ENCODE peak calls at places on chromosomes 3 and 15, in seven cellular contexts. One of them, this sample, is unnamed.

GRCh38 chr3:184345678-184346144 is 8.3 kb downstream of the FAM131A start:
- DNase-seq in IMR-90: peak
- DNase-seq in tibial nerve: no peak
- DNase-seq in vagina: no peak
- DNase-seq in breast epithelium: peak
- DNase-seq in heart left ventricle: peak
- DNase-seq in esophagus squamous epithelium: no peak
- DNase-seq in this sample: peak

GRCh38 chr3:127613406-127613805 is 15.2 kb downstream of the MCM2 start:
- DNase-seq in heart left ventricle: no peak
- DNase-seq in vagina: no peak
- DNase-seq in IMR-90: no peak
- DNase-seq in tibial nerve: no peak
- DNase-seq in esophagus squamous epithelium: no peak
- DNase-seq in breast epithelium: no peak
- DNase-seq in this sample: no peak

GRCh38 chr15:56917652-56918045 is 795 bp upstream of the TCF12 start:
- DNase-seq in vagina: no peak
- DNase-seq in esophagus squamous epithelium: no peak
- DNase-seq in breast epithelium: no peak
- DNase-seq in heart left ventricle: peak
- DNase-seq in IMR-90: no peak
- DNase-seq in tibial nerve: no peak
- DNase-seq in this sample: no peak

GRCh38 chr15:59237119-59237853 is 30.6 kb downstream of the LDHAL6B start:
- DNase-seq in vagina: no peak
- DNase-seq in tibial nerve: no peak
- DNase-seq in breast epithelium: no peak
- DNase-seq in heart left ventricle: no peak
- DNase-seq in esophagus squamous epithelium: no peak
- DNase-seq in IMR-90: no peak
- DNase-seq in this sample: no peak

GRCh38 chr3:127391436-127392145 is 103.7 kb upstream of the PRR20G start:
- DNase-seq in IMR-90: no peak
- DNase-seq in tibial nerve: no peak
- DNase-seq in vagina: no peak
- DNase-seq in esophagus squamous epithelium: no peak
- DNase-seq in heart left ventricle: no peak
- DNase-seq in breast epithelium: no peak
- DNase-seq in this sample: no peak

GRCh38 chr3:29282431-29283296 is 1.8 kb downstream of the RBMS3 start:
- DNase-seq in heart left ventricle: no peak
- DNase-seq in breast epithelium: no peak
- DNase-seq in IMR-90: peak
- DNase-seq in vagina: no peak
- DNase-seq in esophagus squamous epithelium: no peak
- DNase-seq in tibial nerve: no peak
- DNase-seq in this sample: no peak

GRCh38 chr3:88984266-88984665 is 123.2 kb upstream of the EPHA3 start:
- DNase-seq in IMR-90: no peak
- DNase-seq in vagina: no peak
- DNase-seq in esophagus squamous epithelium: no peak
- DNase-seq in tibial nerve: no peak
- DNase-seq in breast epithelium: no peak
- DNase-seq in heart left ventricle: no peak
- DNase-seq in this sample: no peak

GRCh38 chr3:83321457-83321856 is 1560.0 kb upstream of the GBE1 start:
- DNase-seq in breast epithelium: no peak
- DNase-seq in tibial nerve: no peak
- DNase-seq in esophagus squamous epithelium: no peak
- DNase-seq in IMR-90: no peak
- DNase-seq in heart left ventricle: no peak
- DNase-seq in vagina: no peak
- DNase-seq in this sample: no peak

GRCh38 chr15:86336051-86336788 is 256.5 kb downstream of the AGBL1 start:
- DNase-seq in IMR-90: no peak
- DNase-seq in tibial nerve: no peak
- DNase-seq in vagina: no peak
- DNase-seq in esophagus squamous epithelium: no peak
- DNase-seq in breast epithelium: no peak
- DNase-seq in heart left ventricle: no peak
- DNase-seq in this sample: no peak

GRCh38 chr15:29034151-29034550 is 148.4 kb downstream of the APBA2 start:
- DNase-seq in tibial nerve: no peak
- DNase-seq in heart left ventricle: no peak
- DNase-seq in vagina: no peak
- DNase-seq in breast epithelium: no peak
- DNase-seq in esophagus squamous epithelium: no peak
- DNase-seq in IMR-90: peak
- DNase-seq in this sample: no peak

GRCh38 chr3:24496529-24497482 is 2.2 kb upstream of the THRB start:
- DNase-seq in breast epithelium: no peak
- DNase-seq in tibial nerve: peak
- DNase-seq in esophagus squamous epithelium: no peak
- DNase-seq in vagina: no peak
- DNase-seq in heart left ventricle: peak
- DNase-seq in IMR-90: peak
- DNase-seq in this sample: no peak

GRCh38 chr3:24494616-24495333 is at the start of gene THRB:
- DNase-seq in heart left ventricle: peak
- DNase-seq in esophagus squamous epithelium: no peak
- DNase-seq in IMR-90: no peak
- DNase-seq in vagina: no peak
- DNase-seq in breast epithelium: peak
- DNase-seq in tibial nerve: peak
- DNase-seq in this sample: peak

GRCh38 chr3:24492971-24493551 is 1.6 kb downstream of the THRB start:
- DNase-seq in breast epithelium: no peak
- DNase-seq in IMR-90: no peak
- DNase-seq in esophagus squamous epithelium: no peak
- DNase-seq in heart left ventricle: no peak
- DNase-seq in vagina: no peak
- DNase-seq in tibial nerve: no peak
- DNase-seq in this sample: no peak

GRCh38 chr3:24495334-24495994 is 814 bp upstream of the THRB start:
- DNase-seq in vagina: no peak
- DNase-seq in esophagus squamous epithelium: no peak
- DNase-seq in breast epithelium: peak
- DNase-seq in tibial nerve: peak
- DNase-seq in IMR-90: no peak
- DNase-seq in heart left ventricle: peak
- DNase-seq in this sample: peak

GRCh38 chr3:24493951-24494615 is 567 bp downstream of the THRB start:
- DNase-seq in esophagus squamous epithelium: no peak
- DNase-seq in breast epithelium: peak
- DNase-seq in heart left ventricle: peak
- DNase-seq in vagina: no peak
- DNase-seq in tibial nerve: peak
- DNase-seq in IMR-90: no peak
- DNase-seq in this sample: peak
- TF ChIP-seq POLR2A in esophagus squamous epithelium: no peak
- TF ChIP-seq POLR2A in breast epithelium: no peak
- TF ChIP-seq POLR2A in heart left ventricle: no peak
- TF ChIP-seq POLR2A in vagina: no peak
- TF ChIP-seq POLR2A in tibial nerve: peak
- TF ChIP-seq POLR2A in IMR-90: no peak
- TF ChIP-seq POLR2A in this sample: no peak

GRCh38 chr3:167992384-167992783 is 103.3 kb downstream of the GOLIM4 start:
- DNase-seq in breast epithelium: no peak
- DNase-seq in tibial nerve: no peak
- DNase-seq in vagina: no peak
- DNase-seq in heart left ventricle: no peak
- DNase-seq in esophagus squamous epithelium: no peak
- DNase-seq in IMR-90: no peak
- DNase-seq in this sample: no peak

GRCh38 chr3:167991213-167991612 is 104.5 kb downstream of the GOLIM4 start:
- DNase-seq in breast epithelium: no peak
- DNase-seq in vagina: no peak
- DNase-seq in tibial nerve: no peak
- DNase-seq in heart left ventricle: no peak
- DNase-seq in esophagus squamous epithelium: no peak
- DNase-seq in IMR-90: no peak
- DNase-seq in this sample: no peak

GRCh38 chr3:168001244-168001643 is 94.5 kb downstream of the GOLIM4 start:
- DNase-seq in tibial nerve: no peak
- DNase-seq in vagina: no peak
- DNase-seq in heart left ventricle: no peak
- DNase-seq in esophagus squamous epithelium: no peak
- DNase-seq in IMR-90: no peak
- DNase-seq in breast epithelium: no peak
- DNase-seq in this sample: no peak

DNA sequence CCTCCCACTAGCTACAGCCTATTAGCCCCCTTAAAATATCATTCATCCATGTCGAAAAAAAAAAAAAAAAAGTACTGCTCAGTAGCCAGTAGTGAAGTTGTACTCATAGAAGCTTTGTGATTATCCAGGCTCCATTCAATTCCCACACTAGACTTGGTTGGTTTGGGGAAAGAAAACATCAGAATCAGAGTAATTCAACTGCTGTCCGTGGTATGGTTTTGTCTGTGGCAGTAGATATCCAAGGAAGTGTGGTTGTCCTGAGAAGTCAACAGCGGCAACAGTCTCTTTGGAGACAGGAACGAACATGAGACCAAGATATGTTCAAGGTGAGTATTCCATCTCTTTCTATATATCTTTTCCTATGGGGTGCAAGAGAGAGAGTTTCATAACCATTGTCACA is 99.2 kb downstream of the GOLIM4 start:
- DNase-seq in esophagus squamous epithelium: no peak
- DNase-seq in tibial nerve: no peak
- DNase-seq in IMR-90: no peak
- DNase-seq in heart left ventricle: no peak
- DNase-seq in vagina: no peak
- DNase-seq in breast epithelium: no peak
- DNase-seq in this sample: no peak
- TF ChIP-seq POLR2A in esophagus squamous epithelium: no peak
- TF ChIP-seq POLR2A in tibial nerve: no peak
- TF ChIP-seq POLR2A in IMR-90: no peak
- TF ChIP-seq POLR2A in heart left ventricle: no peak
- TF ChIP-seq POLR2A in vagina: no peak
- TF ChIP-seq POLR2A in breast epithelium: no peak
- TF ChIP-seq POLR2A in this sample: no peak

DNA sequence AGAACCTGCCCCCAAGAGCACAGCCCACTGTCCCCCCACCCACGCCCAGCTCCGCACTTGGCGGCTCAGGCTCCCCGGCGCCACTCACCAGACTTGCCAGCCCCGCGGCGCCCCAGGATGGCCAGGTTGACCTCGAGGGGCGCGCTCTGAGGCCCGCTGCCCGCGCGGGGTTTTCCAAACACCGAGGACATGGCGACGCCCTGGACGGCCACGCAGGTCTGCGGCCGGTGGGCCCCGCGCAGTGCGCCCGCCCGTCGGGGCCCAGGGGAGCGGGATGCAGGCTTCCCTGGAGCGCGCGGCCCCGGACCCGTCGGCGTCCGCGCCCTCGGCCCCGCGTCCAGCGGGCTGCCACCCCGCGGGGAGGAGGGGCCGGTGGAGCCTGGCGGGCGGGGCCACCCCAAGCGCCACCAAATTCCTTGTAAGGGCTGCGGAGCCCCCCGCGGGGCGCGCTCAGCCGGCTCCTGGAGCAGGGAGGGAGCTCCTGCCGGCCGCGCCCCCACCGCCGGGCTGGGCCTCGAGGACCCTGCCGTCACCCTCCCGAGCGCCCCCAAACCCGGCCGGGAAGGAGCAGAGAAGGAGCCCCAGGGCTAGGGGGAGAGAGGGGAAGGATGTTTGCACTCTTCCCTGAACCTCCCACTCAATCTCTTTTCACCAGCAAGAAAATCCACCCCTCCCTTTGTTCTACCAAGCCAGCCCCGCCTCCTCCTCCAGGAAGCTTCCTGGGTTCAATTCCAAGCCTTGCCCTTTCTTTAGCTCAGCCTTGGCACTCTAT is at the start of gene RASL12:
- DNase-seq in breast epithelium: no peak
- DNase-seq in vagina: no peak
- DNase-seq in tibial nerve: no peak
- DNase-seq in esophagus squamous epithelium: no peak
- DNase-seq in heart left ventricle: no peak
- DNase-seq in IMR-90: no peak
- DNase-seq in this sample: no peak
- TF ChIP-seq POLR2A in breast epithelium: no peak
- TF ChIP-seq POLR2A in vagina: no peak
- TF ChIP-seq POLR2A in tibial nerve: peak
- TF ChIP-seq POLR2A in esophagus squamous epithelium: no peak
- TF ChIP-seq POLR2A in heart left ventricle: peak
- TF ChIP-seq POLR2A in IMR-90: no peak
- TF ChIP-seq POLR2A in this sample: no peak

GRCh38 chr15:100849021-100849831 is 30.4 kb upstream of the ALDH1A3 start:
- DNase-seq in esophagus squamous epithelium: no peak
- DNase-seq in IMR-90: peak
- DNase-seq in heart left ventricle: no peak
- DNase-seq in breast epithelium: peak
- DNase-seq in tibial nerve: no peak
- DNase-seq in vagina: no peak
- DNase-seq in this sample: peak
- TF ChIP-seq POLR2A in esophagus squamous epithelium: no peak
- TF ChIP-seq POLR2A in IMR-90: no peak
- TF ChIP-seq POLR2A in heart left ventricle: no peak
- TF ChIP-seq POLR2A in breast epithelium: no peak
- TF ChIP-seq POLR2A in tibial nerve: no peak
- TF ChIP-seq POLR2A in vagina: no peak
- TF ChIP-seq POLR2A in this sample: no peak

GRCh38 chr3:189834462-189834861 is 203.3 kb downstream of the TP63 start:
- DNase-seq in breast epithelium: no peak
- DNase-seq in vagina: no peak
- DNase-seq in heart left ventricle: no peak
- DNase-seq in esophagus squamous epithelium: no peak
- DNase-seq in IMR-90: no peak
- DNase-seq in tibial nerve: no peak
- DNase-seq in this sample: no peak
- TF ChIP-seq POLR2A in breast epithelium: no peak
- TF ChIP-seq POLR2A in vagina: no peak
- TF ChIP-seq POLR2A in heart left ventricle: no peak
- TF ChIP-seq POLR2A in esophagus squamous epithelium: no peak
- TF ChIP-seq POLR2A in IMR-90: no peak
- TF ChIP-seq POLR2A in tibial nerve: no peak
- TF ChIP-seq POLR2A in this sample: no peak